ENCODE peak calls at places on chromosomes 3 and 15, in four cellular contexts. P is heart right ventricle, Y is GM23338, Z is choroid plexus epithelial cell. R is an unnamed sample.

GRCh38 chr3:120182613-120183524 is 88.6 kb upstream of the GSK3B start:
- DNase-seq in Y (peak), P (no peak), Z (peak), R (no peak)

GRCh38 chr3:51389423-51390183 is 1.5 kb upstream of the RBM15B start:
- DNase-seq in Y (peak), Z (peak), P (peak), R (peak)

GRCh38 chr3:31981206-31982181 is at the start of the genes OSBPL10 and ZNF860:
- DNase-seq in Y (peak), Z (peak), P (peak), R (no peak)

GRCh38 chr3:118987466-118987865 is 47.2 kb downstream of the IGSF11 start:
- DNase-seq in Y (no peak), Z (peak), P (peak), R (no peak)

GRCh38 chr3:133944641-133945441 is 49.2 kb upstream of the RAB6B start:
- DNase-seq in P (no peak), Z (peak), Y (no peak), R (no peak)

GRCh38 chr3:104628185-104628789 is 738.4 kb upstream of the ALCAM start:
- DNase-seq in Z (peak), Y (peak), P (no peak), R (peak)

GRCh38 chr15:75578206-75578947 is 738 bp downstream of the PTPN9 start:
- DNase-seq in Z (peak), Y (peak), P (peak), R (no peak)

GRCh38 chr3:178705925-178706324 is 169.7 kb downstream of the KCNMB2 start:
- DNase-seq in Y (peak), P (no peak), Z (peak), R (no peak)

GRCh38 chr3:4813855-4814254 is 165.4 kb upstream of the BHLHE40 start:
- DNase-seq in Z (no peak), Y (no peak), P (no peak), R (no peak)

GRCh38 chr3:94336076-94336741 is 273.3 kb downstream of the NSUN3 start:
- DNase-seq in Z (peak), P (no peak), Y (peak), R (no peak)

GRCh38 chr3:43865887-43866528 is 175.3 kb downstream of the ABHD5 start:
- DNase-seq in P (no peak), Z (no peak), Y (no peak), R (no peak)

GRCh38 chr3:9786209-9786739 is 6.0 kb downstream of the TADA3 start:
- DNase-seq in P (no peak), Z (no peak), Y (no peak), R (no peak)

GRCh38 chr3:9785602-9786001 is 6.7 kb downstream of the TADA3 start:
- DNase-seq in Y (no peak), Z (no peak), P (no peak), R (no peak)

GRCh38 chr3:9787714-9788113 is 4.6 kb downstream of the TADA3 start:
- DNase-seq in P (no peak), Y (no peak), Z (no peak), R (no peak)

GRCh38 chr3:9784876-9785443 is 7.3 kb downstream of the TADA3 start:
- DNase-seq in Z (peak), P (no peak), Y (no peak), R (no peak)

DNA sequence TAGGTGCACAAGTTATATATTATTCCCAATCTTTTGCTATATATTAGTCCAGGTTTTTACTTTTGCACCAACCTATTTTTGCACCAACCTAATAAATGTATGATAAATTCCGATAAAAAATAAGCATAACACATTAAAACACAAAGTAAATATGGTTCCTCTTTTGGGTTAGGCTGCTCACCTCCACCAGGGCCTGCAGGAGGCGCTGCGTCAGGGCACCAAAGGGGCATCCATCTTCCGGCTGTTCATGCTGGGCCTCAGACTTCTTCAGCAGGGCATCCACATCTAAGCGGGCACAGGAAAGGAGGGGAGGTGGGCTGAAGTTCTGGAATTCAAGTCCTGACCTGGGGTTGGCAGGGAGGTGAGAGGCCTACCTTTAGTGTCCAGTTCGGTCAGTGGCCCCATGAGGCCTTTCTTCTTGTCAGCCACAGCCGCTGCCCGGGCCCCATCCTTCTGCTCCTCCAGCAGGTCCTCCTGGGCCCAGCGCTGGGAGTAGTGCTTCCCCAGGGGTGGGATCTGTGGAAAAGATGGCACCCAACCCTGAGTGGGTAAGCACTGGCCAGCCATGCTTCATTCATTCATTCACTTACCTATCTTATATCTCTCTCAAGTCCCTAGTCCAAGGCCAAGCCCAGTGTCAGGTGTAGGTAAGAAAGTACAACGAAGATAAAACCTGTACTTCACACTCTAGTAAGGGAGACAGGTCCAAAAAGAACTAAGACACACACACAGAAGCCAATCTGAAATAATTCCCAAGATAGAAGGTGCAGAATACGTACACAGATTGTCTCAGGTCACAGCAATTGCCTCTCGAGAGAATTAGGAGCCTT is 5.2 kb downstream of the TADA3 start:
- DNase-seq in Y (peak), P (no peak), Z (no peak), R (no peak)
- TF ChIP-seq CTCF in Y (peak), P (no peak), Z (peak), R (peak)

GRCh38 chr15:74376226-74376625 is 8.8 kb upstream of the CYP11A1 start:
- DNase-seq in Y (no peak), Z (no peak), P (no peak), R (no peak)

GRCh38 chr15:74373056-74373650 is 5.7 kb upstream of the CYP11A1 start:
- DNase-seq in Y (no peak), Z (no peak), P (no peak), R (no peak)

GRCh38 chr15:74373731-74374647 is 6.5 kb upstream of the CYP11A1 start:
- DNase-seq in Z (peak), Y (peak), P (peak), R (peak)

GRCh38 chr15:74375303-74375693 is 7.9 kb upstream of the CYP11A1 start:
- DNase-seq in Y (peak), P (peak), Z (peak), R (peak)

DNA sequence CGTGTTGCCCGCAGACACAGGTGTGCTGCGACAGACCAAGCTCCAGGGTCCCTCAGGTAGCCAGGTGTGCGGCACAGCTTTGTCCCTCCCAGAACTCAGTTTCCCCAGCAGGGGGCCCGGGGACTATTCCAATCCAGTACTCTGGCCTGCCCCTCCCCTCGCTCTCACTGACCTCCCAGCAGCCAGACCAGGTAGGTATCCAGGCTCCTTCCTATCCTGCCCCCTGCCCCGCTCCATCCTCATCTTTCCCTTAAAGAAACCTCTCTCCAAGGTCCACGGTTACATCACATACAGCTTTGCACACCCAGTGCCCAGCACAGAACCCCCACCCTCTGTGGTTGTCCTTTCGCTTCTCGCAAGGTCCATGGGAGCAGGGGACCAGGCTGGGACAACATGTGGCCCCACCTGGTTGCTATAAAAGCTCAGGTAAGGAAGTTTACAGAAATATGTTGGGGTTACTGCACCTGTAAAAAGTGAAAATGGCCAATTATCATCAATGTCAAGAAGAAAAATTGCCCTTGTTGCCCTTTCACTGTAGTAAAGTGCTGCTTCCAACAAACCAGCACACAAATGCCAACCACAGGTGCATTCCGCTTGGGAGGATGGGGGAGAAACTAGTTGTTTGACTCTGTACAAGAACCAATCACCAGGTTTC is 7.3 kb upstream of the CYP11A1 start:
- DNase-seq in Y (peak), Z (no peak), P (no peak), R (no peak)
- TF ChIP-seq CTCF in Y (peak), Z (no peak), P (no peak), R (no peak)

GRCh38 chr15:83118291-83118827 is 10.9 kb downstream of the TM6SF1 start:
- DNase-seq in Z (no peak), Y (no peak), P (no peak), R (no peak)
- TF ChIP-seq CTCF in Z (no peak), Y (no peak), P (no peak), R (no peak)

DNA sequence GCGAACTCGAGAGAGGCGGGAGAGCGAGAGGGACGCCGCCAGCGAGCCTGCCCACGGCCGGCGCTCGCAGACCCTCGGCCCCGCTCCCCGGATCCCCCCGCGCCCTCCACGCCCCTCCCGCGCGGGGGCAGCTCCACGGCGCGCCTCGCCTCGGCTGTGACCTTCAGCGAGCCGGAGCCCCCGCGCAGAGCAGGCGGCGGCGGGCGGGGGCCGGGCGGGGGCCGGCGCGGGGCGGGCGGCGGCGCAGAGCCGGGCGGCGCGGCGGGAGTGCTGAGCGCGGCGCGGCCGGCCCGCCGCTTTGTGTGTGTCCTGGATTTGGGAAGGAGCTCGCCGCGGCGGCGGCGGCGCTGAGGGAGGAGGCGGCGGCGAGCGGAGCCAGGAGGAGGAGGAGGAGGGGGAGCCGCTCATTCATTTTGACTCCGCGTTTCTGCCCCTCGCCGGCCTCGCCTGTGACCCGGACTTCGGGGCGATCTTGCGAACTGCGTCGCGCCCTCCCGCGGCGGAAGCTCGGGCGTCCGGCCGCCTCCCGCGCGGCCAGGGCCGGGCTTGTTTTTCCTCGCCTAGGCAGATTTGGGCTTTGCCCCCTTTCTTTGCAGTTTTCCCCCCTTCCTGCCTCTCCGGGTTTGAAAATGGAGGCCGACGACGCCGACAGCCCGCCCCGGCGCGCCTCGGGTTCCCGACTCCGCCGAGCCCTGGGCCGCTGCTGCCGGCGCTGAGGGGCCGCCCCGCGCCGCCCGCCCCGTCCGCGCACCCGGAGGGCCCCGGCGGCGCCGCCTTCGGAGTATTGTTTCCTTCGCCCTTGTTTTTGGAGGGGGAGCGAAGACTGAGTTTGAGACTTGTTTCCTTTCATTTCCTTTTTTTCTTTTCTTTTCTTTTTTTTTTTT is 557 bp downstream of the IGF1R start:
- DNase-seq in Y (peak), Z (peak), P (peak), R (no peak)
- TF ChIP-seq CTCF in Y (no peak), Z (no peak), P (no peak), R (no peak)

GRCh38 chr3:137583256-137583655 is 180.9 kb upstream of the SOX14 start:
- DNase-seq in Y (no peak), Z (no peak), P (no peak), R (no peak)

DNA sequence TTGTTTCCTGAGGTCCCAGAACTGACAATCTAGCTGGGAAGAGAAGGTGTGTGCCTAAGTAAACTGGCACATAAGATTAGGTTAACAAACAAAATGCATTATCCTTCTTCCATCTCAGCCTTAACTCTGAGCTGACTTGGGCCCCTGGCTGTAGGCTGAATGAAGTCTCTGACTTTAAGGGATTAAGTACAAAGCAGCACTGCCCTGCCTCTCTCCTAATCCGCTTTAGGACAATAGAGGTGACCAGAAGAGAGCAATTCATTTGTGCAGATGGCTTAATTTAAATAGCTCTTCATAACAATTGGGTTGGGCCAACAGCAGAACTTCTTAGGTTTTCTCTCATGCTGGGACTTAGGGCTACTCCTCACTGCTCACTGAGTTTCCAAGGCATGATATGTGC is 181.6 kb upstream of the SOX14 start:
- DNase-seq in Y (peak), Z (no peak), P (no peak), R (peak)
- TF ChIP-seq CTCF in Y (no peak), Z (no peak), P (no peak), R (no peak)

GRCh38 chr3:151283387-151283786 is 5.0 kb upstream of the P2RY14 start:
- DNase-seq in Y (no peak), Z (no peak), P (no peak), R (no peak)

GRCh38 chr3:151276038-151277027 is 2.0 kb downstream of the P2RY14 start:
- DNase-seq in P (no peak), Z (no peak), Y (no peak), R (no peak)

GRCh38 chr3:151282921-151283320 is 4.6 kb upstream of the P2RY14 start:
- DNase-seq in Z (peak), P (no peak), Y (peak), R (no peak)

GRCh38 chr3:151281671-151282334 is 3.5 kb upstream of the P2RY14 start:
- DNase-seq in P (no peak), Z (peak), Y (no peak), R (no peak)

GRCh38 chr3:151278223-151278622 is at the start of gene P2RY14:
- DNase-seq in P (no peak), Z (no peak), Y (no peak), R (no peak)
- TF ChIP-seq CTCF in P (no peak), Z (no peak), Y (no peak), R (no peak)

GRCh38 chr3:112117826-112118571 is 15.0 kb downstream of the GCSAM start:
- DNase-seq in Z (no peak), Y (peak), P (no peak), R (no peak)
- TF ChIP-seq CTCF in Z (peak), Y (no peak), P (no peak), R (no peak)

DNA sequence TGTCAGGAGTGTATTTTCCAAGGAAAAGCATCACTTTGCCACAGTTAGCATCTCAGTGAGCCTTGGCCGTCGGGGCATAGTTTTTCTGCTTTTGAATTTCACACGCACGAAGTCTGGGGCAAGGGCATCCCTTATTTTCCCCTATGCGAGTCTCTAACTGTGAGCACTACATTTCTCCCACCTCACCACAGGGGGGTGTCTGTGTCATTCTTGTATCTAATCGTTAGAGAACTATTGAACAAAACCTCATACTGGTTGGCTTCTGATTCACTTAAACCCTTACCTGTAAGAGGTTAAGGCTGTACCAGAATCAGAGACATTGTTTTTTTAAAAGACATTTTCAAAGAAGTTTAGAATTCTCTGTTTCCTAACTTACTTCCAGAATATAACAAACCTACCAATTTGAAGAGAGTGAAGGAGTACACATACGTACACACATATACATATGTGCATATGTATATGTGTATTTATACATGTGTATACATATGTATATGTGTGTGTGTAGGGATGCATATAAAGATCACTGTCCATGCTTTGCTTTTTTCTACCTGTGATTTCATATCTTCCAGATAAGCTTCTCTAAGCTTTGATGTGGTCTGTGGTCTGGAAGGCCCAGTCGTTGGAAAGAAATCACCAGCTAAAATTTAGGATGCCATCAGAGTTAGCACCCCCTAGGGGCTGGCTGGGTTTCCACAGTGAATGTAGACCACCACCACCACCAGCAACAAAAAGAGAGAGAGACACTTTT is 49.4 kb downstream of the MYZAP start:
- DNase-seq in Y (peak), P (no peak), Z (peak), R (no peak)
- TF ChIP-seq CTCF in Y (peak), P (peak), Z (peak), R (peak)

GRCh38 chr3:139112230-139112558 is 67.5 kb upstream of the PRR23C start:
- DNase-seq in Y (no peak), Z (no peak), P (no peak), R (no peak)

GRCh38 chr3:139111392-139112229 is 66.9 kb upstream of the PRR23C start:
- DNase-seq in Z (peak), Y (peak), P (peak), R (peak)

GRCh38 chr3:139110072-139110830 is 65.6 kb upstream of the PRR23C start:
- DNase-seq in P (peak), Z (no peak), Y (no peak), R (no peak)

GRCh38 chr3:139113766-139114165 is 69.1 kb upstream of the PRR23C start:
- DNase-seq in Y (no peak), P (no peak), Z (no peak), R (no peak)

GRCh38 chr3:139113231-139113749 is 68.6 kb upstream of the PRR23C start:
- DNase-seq in Z (no peak), P (no peak), Y (no peak), R (no peak)
- TF ChIP-seq CTCF in Z (no peak), P (no peak), Y (peak), R (no peak)

DNA sequence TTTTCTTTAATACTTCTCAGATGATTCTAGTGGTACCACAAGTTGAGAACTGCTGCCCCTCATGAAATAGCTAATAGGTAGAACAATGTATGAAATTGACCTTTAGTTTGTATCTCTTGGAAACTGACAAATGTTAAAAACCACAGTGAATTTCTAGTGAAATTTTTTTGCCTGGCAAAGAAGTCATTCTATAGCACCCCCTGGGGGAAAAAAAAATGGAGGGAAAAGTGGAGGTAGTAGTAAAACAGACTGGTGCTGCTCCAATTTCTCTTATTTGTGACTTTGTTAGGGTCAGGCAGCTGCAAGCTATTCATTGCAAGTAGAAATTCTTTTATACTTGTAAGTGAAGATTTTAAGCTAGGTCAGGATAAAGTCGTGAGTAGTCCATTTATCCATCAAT is 605.0 kb downstream of the NLGN1 start:
- DNase-seq in Z (peak), P (no peak), Y (peak), R (no peak)
- TF ChIP-seq CTCF in Z (peak), P (no peak), Y (peak), R (no peak)

R was measured in D721Med.